ENCODE peak calls at places on chromosome 5, in ten cellular contexts. E is HFFc6, I is brain microvascular endothelial cell, T is NCI-H1092, C is OCI-M1, S is A673, L is fibroblast of pulmonary artery, U is psoas muscle, M is NCI-H460, P is NCI-H1930. R is an unnamed sample.

GRCh38 chr5:105392122-105392709 is 1829.6 kb upstream of the NUDT12 start:
- DNase-seq in M (no peak), T (no peak), S (no peak), I (no peak), L (no peak), C (no peak), E (no peak), P (no peak), U (no peak), R (no peak)

GRCh38 chr5:180636403-180637075 is 12.9 kb downstream of the FLT4 start:
- DNase-seq in P (no peak), M (no peak), C (no peak), I (peak; percentile 38), E (no peak), L (no peak), S (no peak), T (no peak), U (peak; percentile 14), R (no peak)

GRCh38 chr5:102539598-102539997 is 40.8 kb upstream of the SLCO6A1 start:
- DNase-seq in S (peak; percentile 5), U (no peak), E (no peak), M (no peak), C (no peak), I (no peak), P (no peak), T (no peak), L (no peak), R (no peak)

GRCh38 chr5:142866563-142867275 is 96.5 kb downstream of the ARHGAP26 start:
- DNase-seq in P (no peak), C (peak; percentile 96), I (peak; percentile 86), M (peak; percentile 54), E (peak; percentile 68), T (peak; percentile 16), L (peak; percentile 82), S (peak; percentile 73), U (no peak), R (no peak)

GRCh38 chr5:167389537-167389936 is 901.9 kb upstream of the WWC1 start:
- DNase-seq in I (no peak), L (no peak), C (no peak), M (no peak), S (no peak), P (no peak), T (no peak), E (no peak), U (no peak), R (no peak)

GRCh38 chr5:139660916-139661814 is 13.0 kb downstream of the CXXC5 start:
- DNase-seq in L (peak; percentile 87), T (no peak), E (peak; percentile 96), I (peak; percentile 93), U (peak; percentile 94), P (no peak), M (peak; percentile 82), S (peak; percentile 78), C (no peak), R (peak; percentile 31)

GRCh38 chr5:1931590-1932138 is 48.9 kb upstream of the IRX4 start:
- DNase-seq in T (no peak), I (no peak), C (no peak), M (no peak), E (no peak), P (peak; percentile 71), S (no peak), U (peak; percentile 30), L (no peak), R (no peak)

GRCh38 chr5:74798977-74799911 is 32.2 kb downstream of the NSA2 start:
- DNase-seq in C (no peak), U (no peak), S (no peak), L (no peak), M (no peak), E (peak; percentile 3), T (no peak), P (no peak), I (no peak), R (no peak)

GRCh38 chr5:76372320-76373054 is 30.6 kb upstream of the IQGAP2 start:
- DNase-seq in S (peak; percentile 78), I (peak; percentile 93), E (peak; percentile 95), T (no peak), C (peak; percentile 80), U (no peak), P (no peak), L (peak; percentile 78), M (peak; percentile 85), R (no peak)

GRCh38 chr5:159459132-159459627 is 128.9 kb upstream of the IL12B start:
- DNase-seq in U (no peak), L (no peak), T (no peak), P (no peak), E (no peak), C (no peak), M (no peak), S (no peak), I (no peak), R (no peak)

GRCh38 chr5:79560774-79561524 is 47.0 kb upstream of the HOMER1 start:
- DNase-seq in U (no peak), E (peak; percentile 80), I (no peak), M (no peak), C (peak; percentile 85), S (no peak), L (peak; percentile 46), T (no peak), P (no peak), R (no peak)

GRCh38 chr5:103259705-103260355 is 1.3 kb downstream of the MACIR start:
- DNase-seq in P (no peak), C (peak; percentile 69), L (peak; percentile 44), E (no peak), S (peak; percentile 71), I (peak; percentile 35), T (no peak), U (no peak), M (peak; percentile 31), R (no peak)

GRCh38 chr5:133113331-133114061 is 61.7 kb downstream of the HSPA4 start:
- DNase-seq in L (peak; percentile 66), U (no peak), M (no peak), S (no peak), E (peak; percentile 41), T (no peak), I (peak; percentile 48), P (no peak), C (no peak), R (no peak)

GRCh38 chr5:68533571-68534051 is 318.1 kb downstream of the PIK3R1 start:
- DNase-seq in M (no peak), S (peak; percentile 79), E (no peak), U (no peak), P (peak; percentile 31), C (no peak), T (peak; percentile 76), L (no peak), I (no peak), R (peak; percentile 47)

GRCh38 chr5:472076-472655 is 29.2 kb downstream of the EXOC3 start:
- DNase-seq in C (peak; percentile 40), P (no peak), L (no peak), S (no peak), M (no peak), I (no peak), E (no peak), U (peak; percentile 38), T (no peak), R (no peak)

GRCh38 chr5:5687113-5687512 is 264.6 kb downstream of the ICE1 start:
- DNase-seq in M (no peak), L (no peak), E (no peak), U (no peak), P (no peak), C (no peak), T (no peak), I (no peak), S (no peak), R (no peak)

GRCh38 chr5:65142511-65143011 is 339.2 kb downstream of the ADAMTS6 start:
- DNase-seq in M (peak; percentile 33), U (no peak), L (peak; percentile 55), T (no peak), E (peak; percentile 63), I (peak; percentile 34), S (peak; percentile 65), P (no peak), C (no peak), R (no peak)

GRCh38 chr5:154962494-154962893 is 21.6 kb downstream of the MRPL22 start:
- DNase-seq in E (peak; percentile 73), C (no peak), S (no peak), T (no peak), I (no peak), L (no peak), P (no peak), U (no peak), M (no peak), R (no peak)

GRCh38 chr5:177303925-177304391 is 359 bp downstream of the PRELID1 start:
- DNase-seq in L (no peak), E (no peak), I (no peak), M (no peak), C (peak; percentile 60), U (no peak), P (no peak), T (no peak), S (no peak), R (no peak)

R was measured in NCI-H2107.